ENCODE peak calls at places on chromosomes 6 and 20, in ten cellular contexts. J is astrocyte, I is WERI-Rb-1, U is astrocyte of the spinal cord, E is heart right ventricle, Y is fibroblast of pulmonary artery, C is neural progenitor cell, F is fibroblast of lung, Q is AG09309, G is A549. Z is an unnamed sample.

GRCh38 chr6:84546427-84546914 is 217.9 kb downstream of the TBX18 start:
- DNase-seq in J (peak), I (no peak), U (peak), E (no peak), Y (no peak), C (peak), F (peak), Q (peak), G (no peak), Z (no peak)

GRCh38 chr6:158040804-158041347 is 59.2 kb downstream of the SYNJ2 start:
- DNase-seq in J (peak), I (no peak), U (no peak), E (no peak), Y (peak), C (no peak), F (peak), Q (no peak), G (peak), Z (no peak)

GRCh38 chr20:44637042-44637441 is 14.5 kb downstream of the ADA start:
- DNase-seq in J (no peak), I (no peak), U (no peak), E (no peak), Y (no peak), C (no peak), F (no peak), Q (no peak), G (no peak), Z (no peak)

GRCh38 chr6:14896475-14896874 is 349.4 kb upstream of the JARID2 start:
- DNase-seq in J (no peak), I (no peak), U (no peak), E (no peak), Y (no peak), C (no peak), F (no peak), Q (no peak), G (no peak), Z (no peak)

GRCh38 chr6:117907600-117908245 is 659 bp downstream of the SLC35F1 start:
- DNase-seq in J (no peak), I (peak), U (no peak), E (no peak), Y (no peak), C (peak), F (no peak), Q (no peak), G (no peak), Z (no peak)

GRCh38 chr20:6974819-6975218 is 207.3 kb downstream of the BMP2 start:
- DNase-seq in J (no peak), I (no peak), U (no peak), E (no peak), Y (no peak), C (no peak), F (no peak), Q (no peak), G (no peak), Z (no peak)

GRCh38 chr6:148059869-148060268 is 282.8 kb upstream of the SASH1 start:
- DNase-seq in J (no peak), I (no peak), U (no peak), E (no peak), Y (no peak), C (no peak), F (no peak), Q (no peak), G (no peak), Z (no peak)

GRCh38 chr20:17666491-17666890 is 15.6 kb downstream of the RRBP1 start:
- DNase-seq in J (peak), I (no peak), U (peak), E (no peak), Y (peak), C (no peak), F (peak), Q (no peak), G (no peak), Z (no peak)

DNA sequence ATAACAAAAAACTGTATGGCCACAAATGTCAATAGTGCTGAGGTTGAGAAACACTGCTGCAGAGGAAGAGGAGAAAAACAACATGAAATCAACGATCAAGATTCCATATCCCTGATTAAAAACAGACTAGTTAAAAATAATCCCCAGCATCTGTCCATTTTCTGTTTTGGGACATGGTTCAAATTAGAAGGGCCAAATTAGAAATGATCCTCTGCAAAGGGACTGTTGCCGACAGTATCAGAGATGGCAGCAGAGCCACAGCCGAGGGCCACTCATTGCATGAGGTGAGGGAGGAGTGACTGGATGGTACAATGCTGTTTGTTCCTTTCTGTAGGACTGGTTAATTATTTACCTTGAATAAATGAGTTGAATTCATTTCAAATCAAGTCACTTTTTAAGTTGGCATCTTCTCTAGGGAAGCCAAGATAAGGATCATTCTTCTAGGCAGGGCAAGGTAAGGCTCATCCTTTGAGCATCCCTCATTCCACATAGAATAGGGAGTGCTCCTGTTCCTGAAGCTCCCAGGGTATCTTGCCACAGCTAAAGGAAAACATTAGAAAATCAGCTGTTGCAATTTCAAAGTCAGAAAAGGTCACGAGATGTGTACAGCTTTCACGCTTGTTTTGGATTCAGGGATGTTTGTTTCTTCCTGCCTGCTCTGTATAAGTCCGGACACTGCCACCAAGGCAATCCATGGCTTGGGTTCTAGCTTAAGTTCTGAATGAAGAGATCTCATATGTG is 153.1 kb downstream of the SH3BGRL2 start:
- DNase-seq in J (no peak), I (no peak), U (no peak), E (no peak), Y (no peak), C (no peak), F (no peak), Q (no peak), G (no peak), Z (no peak)
- H3K4me3 ChIP-seq in J (no peak), I (no peak), U (no peak), E (no peak), Y (no peak), C (no peak), F (no peak), Q (no peak), G (no peak), Z (no peak)

GRCh38 chr6:5175195-5175594 is 85.6 kb downstream of the LYRM4 start:
- DNase-seq in J (no peak), I (peak), U (no peak), E (no peak), Y (no peak), C (peak), F (no peak), Q (no peak), G (peak), Z (no peak)
- TF ChIP-seq CTCF in J (peak), I (peak), U (peak), E (no peak), Y (peak), C (peak), F (peak), Q (peak), G (peak), Z (no peak)

GRCh38 chr6:141483561-141484061 is 649.1 kb upstream of the GJE1 start:
- DNase-seq in J (peak), I (no peak), U (peak), E (peak), Y (peak), C (no peak), F (peak), Q (peak), G (peak), Z (peak)
- H3K4me3 ChIP-seq in J (peak), I (no peak), U (peak), E (no peak), Y (peak), C (no peak), F (peak), Q (no peak), G (peak), Z (no peak)

GRCh38 chr6:75991941-75992340 is 80.5 kb downstream of the IMPG1 start:
- DNase-seq in J (no peak), I (peak), U (no peak), E (no peak), Y (no peak), C (peak), F (no peak), Q (no peak), G (no peak), Z (no peak)
- TF ChIP-seq CTCF in J (no peak), I (peak), U (no peak), E (no peak), Y (no peak), C (peak), F (no peak), Q (no peak), G (no peak), Z (no peak)